ENCODE peak calls at places on chromosomes 7 and 10, in seven cellular contexts. X is Right ventricle myocardium superior; U is left lung; K is naive thymus-derived CD4-positive, alpha-beta T cell; L is psoas muscle; E is thoracic aorta; A is sciatic nerve. F is an unnamed sample.

GRCh38 chr7:150479023-150479716 is 28.7 kb downstream of the GIMAP8 start:
- ATAC-seq in X (peak; percentile 54), L (no peak), U (no peak), K (peak; percentile 81), A (no peak), E (no peak), F (no peak)

GRCh38 chr7:137513091-137513490 is 169.6 kb upstream of the PTN start:
- ATAC-seq in X (no peak), L (no peak), U (no peak), E (no peak), K (no peak), A (no peak), F (no peak)

GRCh38 chr7:95688931-95689453 is 83.4 kb upstream of the DYNC1I1 start:
- ATAC-seq in L (peak; percentile 62), X (peak; percentile 30), A (no peak), E (no peak), U (peak; percentile 18), K (no peak), F (no peak)

GRCh38 chr7:96838481-96838880 is 128.8 kb upstream of the SEM1 start:
- ATAC-seq in U (no peak), E (no peak), A (no peak), L (no peak), X (no peak), K (no peak), F (no peak)

GRCh38 chr7:90194911-90195809 is 16.4 kb upstream of the STEAP2 start:
- ATAC-seq in A (no peak), L (no peak), X (no peak), E (no peak), U (no peak), K (no peak), F (no peak)

GRCh38 chr7:29385214-29385613 is 178.4 kb upstream of the PRR15 start:
- ATAC-seq in L (no peak), K (no peak), A (no peak), E (no peak), X (no peak), U (no peak), F (no peak)

GRCh38 chr7:47227762-47228177 is 354.1 kb downstream of the TNS3 start:
- ATAC-seq in U (peak; percentile 47), X (peak; percentile 45), K (no peak), A (no peak), L (peak; percentile 61), E (no peak), F (peak; percentile 80)

GRCh38 chr10:96319754-96320514 is 15.7 kb downstream of the DNTT start:
- ATAC-seq in K (no peak), L (no peak), E (no peak), U (no peak), A (no peak), X (no peak), F (no peak)

GRCh38 chr7:47435889-47436312 is 146.0 kb downstream of the TNS3 start:
- ATAC-seq in A (peak; percentile 90), E (no peak), U (peak; percentile 83), L (peak; percentile 73), X (peak; percentile 87), K (no peak), F (peak; percentile 51)

GRCh38 chr7:46544396-46545008 is 623.4 kb upstream of the IGFBP3 start:
- ATAC-seq in L (no peak), U (peak; percentile 41), K (no peak), E (no peak), X (no peak), A (no peak), F (no peak)

GRCh38 chr10:17115683-17116082 is 13.9 kb downstream of the CUBN start:
- ATAC-seq in X (no peak), E (no peak), L (no peak), K (no peak), U (peak; percentile 36), A (no peak), F (no peak)

GRCh38 chr7:16494955-16495719 is 29.6 kb upstream of the SOSTDC1 start:
- ATAC-seq in E (no peak), X (no peak), U (no peak), L (no peak), A (no peak), K (no peak), F (no peak)

GRCh38 chr7:5217851-5218331 is 27.9 kb downstream of the WIPI2 start:
- ATAC-seq in A (no peak), U (no peak), E (no peak), L (no peak), X (no peak), K (peak; percentile 12), F (peak; percentile 74)

GRCh38 chr10:73983096-73984047 is 14.5 kb upstream of the VCL start:
- ATAC-seq in L (peak; percentile 30), A (no peak), U (peak; percentile 42), X (no peak), K (peak; percentile 31), E (no peak), F (peak; percentile 67)

GRCh38 chr7:12569673-12570072 is 847 bp upstream of the SCIN start:
- ATAC-seq in E (no peak), A (no peak), K (no peak), X (no peak), L (no peak), U (no peak), F (no peak)

GRCh38 chr7:27117687-27118491 is 12.7 kb downstream of the HOXA4 start:
- ATAC-seq in L (no peak), E (no peak), X (no peak), K (no peak), U (peak; percentile 3), A (no peak), F (no peak)

GRCh38 chr7:118094044-118094443 is 89.9 kb upstream of the LSM8 start:
- ATAC-seq in E (no peak), K (no peak), A (no peak), U (no peak), L (no peak), X (no peak), F (no peak)

GRCh38 chr10:12564173-12564572 is 214.8 kb downstream of the CAMK1D start:
- ATAC-seq in U (no peak), X (no peak), L (no peak), K (no peak), A (no peak), E (no peak), F (no peak)

GRCh38 chr7:131931368-131931767 is 374.9 kb upstream of the PODXL start:
- ATAC-seq in L (no peak), K (no peak), E (no peak), X (no peak), U (no peak), A (no peak), F (no peak)

GRCh38 chr10:5830629-5831445 is 17.6 kb upstream of the GDI2 start:
- ATAC-seq in X (no peak), E (no peak), U (no peak), A (peak; percentile 17), K (no peak), L (no peak), F (peak; percentile 93)

GRCh38 chr7:135966341-135967043 is 10.7 kb downstream of the MTPN start:
- ATAC-seq in U (no peak), E (no peak), A (no peak), X (no peak), L (no peak), K (no peak), F (no peak)

GRCh38 chr10:11131112-11131639 is 113.5 kb downstream of the CELF2 start:
- ATAC-seq in K (no peak), U (no peak), A (peak; percentile 17), E (no peak), X (peak; percentile 66), L (no peak), F (no peak)

GRCh38 chr7:23346316-23346715 is 47.2 kb downstream of the MALSU1 start:
- ATAC-seq in E (no peak), U (no peak), X (no peak), K (peak; percentile 70), A (no peak), L (no peak), F (peak; percentile 70)

GRCh38 chr10:46309511-46310142 is 22.8 kb downstream of the ANTXRL start:
- ATAC-seq in U (no peak), K (peak; percentile 22), A (no peak), L (no peak), X (no peak), E (no peak), F (no peak)

F was measured in stimulated activated memory B cell treated with anti-CD40 and anti-IgM and Interleukin-4, amounts not matched to agents 10 μg/mL and 1 μg/mL and 100 μg/mL, for 72 hours.